ENCODE peak calls at places on chromosome 11, in seven cellular contexts. Z is globus pallidus; N is stimulated activated CD4-positive, alpha-beta T cell treated with anti-CD3 and anti-CD28 coated beads, Interleukin-12 subunit alpha, Interleukin-12 subunit beta, amount 100 ng/mL, for 4 hours; Y is non-pigmented ciliary epithelial cell; C is fibroblast of lung; I is kidney glomerular epithelial cell; O is stimulated activated CD8-positive, alpha-beta memory T cell treated with anti-CD3 and anti-CD28 coated beads, Interleukin-7, amount 100 ng/mL, for 24 hours. Q is an unnamed sample.

GRCh38 chr11:117606807-117607206 is 190.2 kb downstream of the DSCAML1 start:
- DNase-seq in Z (no peak), N (no peak), Y (no peak), C (no peak), I (peak; percentile 1), O (no peak), Q (no peak)

GRCh38 chr11:117978982-117979381 is 7.2 kb upstream of the IL10RA start:
- DNase-seq in Z (no peak), N (no peak), Y (no peak), C (no peak), I (no peak), O (no peak), Q (no peak)

GRCh38 chr11:3859373-3859881 is 4.0 kb downstream of the STIM1 start:
- DNase-seq in Z (no peak), N (no peak), Y (no peak), C (no peak), I (no peak), O (no peak), Q (no peak)

GRCh38 chr11:42521994-42522393 is 789.8 kb upstream of the API5 start:
- DNase-seq in Z (no peak), N (no peak), Y (no peak), C (peak; percentile 10), I (no peak), O (no peak), Q (no peak)

GRCh38 chr11:15849265-15849664 is 507.1 kb downstream of the SOX6 start:
- DNase-seq in Z (no peak), N (no peak), Y (no peak), C (no peak), I (no peak), O (no peak), Q (no peak)

GRCh38 chr11:12704049-12704448 is 29.8 kb downstream of the TEAD1 start:
- DNase-seq in Z (no peak), N (no peak), Y (no peak), C (peak; percentile 86), I (no peak), O (no peak), Q (no peak)

GRCh38 chr11:47147250-47147649 is 29.4 kb downstream of the ARFGAP2 start:
- DNase-seq in Z (no peak), N (no peak), Y (no peak), C (no peak), I (no peak), O (no peak), Q (no peak)

GRCh38 chr11:115084191-115084590 is 405.9 kb downstream of the NXPE2 start:
- DNase-seq in Z (no peak), N (no peak), Y (no peak), C (no peak), I (no peak), O (no peak), Q (no peak)

GRCh38 chr11:121625784-121626506 is 173.2 kb upstream of the SORL1-AS1 start:
- DNase-seq in Z (peak; percentile 35), N (no peak), Y (no peak), C (no peak), I (no peak), O (no peak), Q (no peak)

GRCh38 chr11:63242089-63242762 is 1.2 kb downstream of the SLC22A25 start:
- DNase-seq in Z (no peak), N (no peak), Y (no peak), C (no peak), I (no peak), O (no peak), Q (no peak)

GRCh38 chr11:72763823-72764222 is 11.6 kb upstream of the ARAP1 start:
- DNase-seq in Z (no peak), N (no peak), Y (no peak), C (no peak), I (no peak), O (no peak), Q (no peak)

GRCh38 chr11:29321293-29322132 is 695.3 kb downstream of the KCNA4 start:
- DNase-seq in Z (no peak), N (no peak), Y (peak; percentile 83), C (peak; percentile 93), I (peak; percentile 91), O (no peak), Q (no peak)

GRCh38 chr11:1834132-1834610 is 619 bp upstream of the SYT8 start:
- DNase-seq in Z (no peak), N (no peak), Y (no peak), C (no peak), I (no peak), O (no peak), Q (no peak)

GRCh38 chr11:662689-663274 is 25.7 kb downstream of the DRD4 start:
- DNase-seq in Z (peak; percentile 64), N (peak; percentile 38), Y (no peak), C (peak; percentile 35), I (no peak), O (no peak), Q (peak; percentile 40)

GRCh38 chr11:64729851-64730382 is 6.9 kb upstream of the NRXN2 start:
- DNase-seq in Z (no peak), N (peak; percentile 30), Y (no peak), C (no peak), I (no peak), O (no peak), Q (no peak)

GRCh38 chr11:46161201-46161600 is 39.9 kb upstream of the PHF21A start:
- DNase-seq in Z (no peak), N (no peak), Y (no peak), C (no peak), I (no peak), O (no peak), Q (no peak)

GRCh38 chr11:7385532-7385931 is 99.8 kb upstream of the OLFML1 start:
- DNase-seq in Z (no peak), N (no peak), Y (no peak), C (no peak), I (no peak), O (no peak), Q (no peak)

GRCh38 chr11:62544521-62545436 is 1.8 kb downstream of the AHNAK start:
- DNase-seq in Z (no peak), N (no peak), Y (no peak), C (peak; percentile 15), I (no peak), O (no peak), Q (no peak)

GRCh38 chr11:130847517-130847916 is 68.8 kb downstream of the SNX19 start:
- DNase-seq in Z (no peak), N (no peak), Y (peak; percentile 81), C (peak; percentile 97), I (peak; percentile 28), O (no peak), Q (no peak)

GRCh38 chr11:78365381-78365792 is 52.2 kb downstream of the GAB2 start:
- DNase-seq in Z (no peak), N (no peak), Y (no peak), C (peak; percentile 87), I (peak; percentile 47), O (no peak), Q (no peak)

GRCh38 chr11:124114942-124115781 is at the start of gene VWA5A:
- DNase-seq in Z (peak; percentile 48), N (peak; percentile 68), Y (peak; percentile 60), C (peak; percentile 91), I (peak; percentile 88), O (peak; percentile 47), Q (peak; percentile 69)

GRCh38 chr11:14635559-14635958 is 8.0 kb upstream of the PDE3B start:
- DNase-seq in Z (no peak), N (no peak), Y (no peak), C (no peak), I (no peak), O (no peak), Q (no peak)

GRCh38 chr11:22244986-22245592 is 52.2 kb downstream of the ANO5 start:
- DNase-seq in Z (peak; percentile 31), N (no peak), Y (peak; percentile 9), C (peak; percentile 29), I (peak; percentile 56), O (no peak), Q (no peak)

GRCh38 chr11:1749020-1749758 is 1.2 kb downstream of the IFITM10 start:
- DNase-seq in Z (no peak), N (no peak), Y (no peak), C (peak; percentile 41), I (no peak), O (no peak), Q (peak; percentile 21)

GRCh38 chr11:80815752-80816453 is 1375.1 kb upstream of the TENM4 start:
- DNase-seq in Z (no peak), N (no peak), Y (no peak), C (no peak), I (peak; percentile 33), O (no peak), Q (no peak)

GRCh38 chr11:7892059-7892699 is 38.9 kb downstream of the OR10A6 start:
- DNase-seq in Z (no peak), N (no peak), Y (peak; percentile 38), C (peak; percentile 58), I (peak; percentile 45), O (no peak), Q (no peak)

GRCh38 chr11:116984589-116984988 is 113.6 kb downstream of the SIK3 start:
- DNase-seq in Z (no peak), N (no peak), Y (peak; percentile 93), C (peak; percentile 99), I (peak; percentile 65), O (no peak), Q (no peak)

GRCh38 chr11:134864968-134865305 is 452.9 kb upstream of the B3GAT1 start:
- DNase-seq in Z (no peak), N (no peak), Y (no peak), C (no peak), I (no peak), O (no peak), Q (no peak)

GRCh38 chr11:18280438-18281046 is 14.5 kb downstream of the SAA1 start:
- DNase-seq in Z (no peak), N (no peak), Y (no peak), C (no peak), I (no peak), O (no peak), Q (no peak)

GRCh38 chr11:69218271-69218682 is 62.5 kb downstream of the SMIM38 start:
- DNase-seq in Z (no peak), N (no peak), Y (no peak), C (no peak), I (no peak), O (no peak), Q (no peak)

GRCh38 chr11:6497069-6497839 is at the start of gene DNHD1:
- DNase-seq in Z (no peak), N (no peak), Y (no peak), C (no peak), I (no peak), O (no peak), Q (no peak)

GRCh38 chr11:75145196-75145971 is 5.5 kb upstream of the SLCO2B1 start:
- DNase-seq in Z (no peak), N (no peak), Y (no peak), C (no peak), I (no peak), O (no peak), Q (no peak)

GRCh38 chr11:67627788-67628624 is 1.7 kb downstream of the NUDT8 start:
- DNase-seq in Z (no peak), N (no peak), Y (no peak), C (no peak), I (no peak), O (no peak), Q (no peak)

GRCh38 chr11:126485021-126485781 is 129.7 kb downstream of the ST3GAL4 start:
- DNase-seq in Z (no peak), N (no peak), Y (no peak), C (peak; percentile 40), I (no peak), O (no peak), Q (no peak)

GRCh38 chr11:2817431-2817830 is 68.1 kb downstream of the CDKN1C start:
- DNase-seq in Z (no peak), N (no peak), Y (no peak), C (no peak), I (no peak), O (no peak), Q (no peak)

GRCh38 chr11:565921-566509 is 5.2 kb downstream of the RASSF7 start:
- DNase-seq in Z (no peak), N (no peak), Y (no peak), C (no peak), I (no peak), O (no peak), Q (no peak)

GRCh38 chr11:67656278-67656922 is 5.9 kb upstream of the ACY3 start:
- DNase-seq in Z (no peak), N (no peak), Y (no peak), C (peak; percentile 33), I (no peak), O (no peak), Q (no peak)